ENCODE peak calls at places on chromosomes 2 and 18, in four cellular contexts. V is upper lobe of right lung, A is IMR-90, W is MV-4-11. U is an unnamed sample.

GRCh38 chr2:235553291-235553690 is 59.4 kb downstream of the AGAP1 start:
- DNase-seq in V (no peak), A (no peak), W (no peak), U (no peak)

GRCh38 chr2:47535991-47536390 is 133.0 kb downstream of the MSH2 start:
- DNase-seq in V (no peak), A (no peak), W (no peak), U (no peak)

GRCh38 chr2:151713291-151713903 is 20.9 kb downstream of the NEB start:
- DNase-seq in V (no peak), A (no peak), W (no peak), U (no peak)

GRCh38 chr2:171260471-171261424 is 100.1 kb upstream of the TLK1 start:
- DNase-seq in V (no peak), A (no peak), W (peak), U (no peak)

GRCh38 chr18:3710712-3711269 is 260.8 kb downstream of the TGIF1 start:
- DNase-seq in V (peak), A (no peak), W (peak), U (peak)

GRCh38 chr2:210480079-210480478 is 3.5 kb upstream of the LANCL1 start:
- DNase-seq in V (no peak), A (no peak), W (peak), U (no peak)

GRCh38 chr2:132969371-132969985 is 299.5 kb upstream of the LYPD1 start:
- DNase-seq in V (no peak), A (peak), W (no peak), U (no peak)

GRCh38 chr2:203893823-203894222 is 26.3 kb downstream of the CTLA4 start:
- DNase-seq in V (no peak), A (no peak), W (no peak), U (no peak)

GRCh38 chr2:70192516-70192915 is 1.7 kb upstream of the C2orf42 start:
- DNase-seq in V (no peak), A (no peak), W (no peak), U (no peak)

GRCh38 chr2:185689906-185690539 is 48.6 kb upstream of the FSIP2 start:
- DNase-seq in V (no peak), A (no peak), W (peak), U (no peak)

GRCh38 chr18:48408727-48409590 is at the start of gene ZBTB7C:
- DNase-seq in V (peak), A (no peak), W (no peak), U (peak)

GRCh38 chr2:120776649-120777048 is 41.0 kb downstream of the GLI2 start:
- DNase-seq in V (no peak), A (no peak), W (no peak), U (peak)

GRCh38 chr2:112831380-112831930 is 5.1 kb downstream of the IL1B start:
- DNase-seq in V (no peak), A (no peak), W (no peak), U (no peak)

GRCh38 chr2:219298759-219299371 is 10.3 kb downstream of the PTPRN start:
- DNase-seq in V (peak), A (peak), W (peak), U (peak)

GRCh38 chr2:151258121-151258520 is 3.5 kb downstream of the RBM43 start:
- DNase-seq in V (no peak), A (peak), W (no peak), U (no peak)

GRCh38 chr2:230908094-230908594 is 16.9 kb downstream of the GPR55 start:
- DNase-seq in V (peak), A (peak), W (no peak), U (no peak)

GRCh38 chr2:2057125-2057721 is 273.9 kb downstream of the MYT1L start:
- DNase-seq in V (no peak), A (no peak), W (peak), U (peak)

GRCh38 chr2:55431982-55432627 is 12.4 kb upstream of the CCDC88A start:
- DNase-seq in V (no peak), A (peak), W (peak), U (no peak)

GRCh38 chr2:186827426-186827825 is 21.5 kb downstream of the ZSWIM2 start:
- DNase-seq in V (no peak), A (peak), W (no peak), U (no peak)

U was measured in kidney.